ENCODE peak calls at places on chromosome 15, in four cellular contexts. T is uterus, W is HepG2, K is right lobe of liver. I is an unnamed sample. For H3K9me3, the result is how much of the 10 kb centered on the place peaks cover.

GRCh38 chr15:85047271-85047948 is 65.8 kb downstream of the PDE8A start:
- DNase-seq in T (peak), K (no peak), W (peak), I (no peak)

GRCh38 chr15:64731012-64731806 is 44.2 kb downstream of the RBPMS2 start:
- DNase-seq in K (peak), W (peak), T (peak), I (peak)

GRCh38 chr15:99976811-99977271 is 243.6 kb upstream of the LYSMD4 start:
- DNase-seq in T (no peak), W (no peak), K (no peak), I (no peak)

GRCh38 chr15:60086676-60087446 is 82.8 kb downstream of the FOXB1 start:
- DNase-seq in T (no peak), K (no peak), W (no peak), I (no peak)

GRCh38 chr15:81073796-81074195 is 60.3 kb upstream of the CFAP161 start:
- DNase-seq in T (no peak), W (no peak), K (no peak), I (no peak)

GRCh38 chr15:96324192-96324895 is 6.2 kb upstream of the NR2F2 start:
- DNase-seq in K (peak), W (no peak), T (peak), I (no peak)

GRCh38 chr15:100438570-100438969 is 90.2 kb downstream of the CERS3 start:
- DNase-seq in W (no peak), K (peak), T (peak), I (peak)

GRCh38 chr15:89665449-89666146 is 10.3 kb upstream of the KIF7 start:
- DNase-seq in K (peak), T (peak), W (no peak), I (peak)

GRCh38 chr15:48650931-48651330 is 5.4 kb upstream of the FBN1 start:
- DNase-seq in K (no peak), T (no peak), W (no peak), I (no peak)

GRCh38 chr15:78651930-78652655 is 11.1 kb upstream of the CHRNB4 start:
- DNase-seq in W (no peak), K (no peak), T (no peak), I (no peak)

GRCh38 chr15:87764461-87765236 is 491.9 kb downstream of the NTRK3 start:
- DNase-seq in W (no peak), T (no peak), K (no peak), I (no peak)

GRCh38 chr15:40333922-40334492 is 6.7 kb downstream of the CCDC9B start:
- DNase-seq in T (peak), W (no peak), K (peak), I (peak)

GRCh38 chr15:50884583-50884982 is 23.9 kb upstream of the AP4E1 start:
- DNase-seq in K (no peak), W (no peak), T (no peak), I (no peak)

GRCh38 chr15:51622269-51623180 is at the start of gene DMXL2:
- DNase-seq in K (peak), T (peak), W (peak), I (peak)

GRCh38 chr15:28068930-28069329 is 30.2 kb downstream of the OCA2 start:
- DNase-seq in K (no peak), T (no peak), W (no peak), I (no peak)

GRCh38 chr15:57296473-57297162 is 79.7 kb upstream of the CGNL1 start:
- DNase-seq in T (no peak), K (no peak), W (no peak), I (no peak)

GRCh38 chr15:78327442-78327841 is 12.7 kb upstream of the CRABP1 start:
- DNase-seq in K (no peak), T (no peak), W (no peak), I (no peak)

GRCh38 chr15:59917504-59918157 is 86.5 kb upstream of the FOXB1 start:
- DNase-seq in W (peak), T (no peak), K (peak), I (peak)

GRCh38 chr15:24675332-24676144 is at the start of gene NPAP1:
- DNase-seq in W (no peak), K (no peak), T (no peak), I (no peak)

GRCh38 chr15:62343397-62343796 is 178.3 kb upstream of the C2CD4B start:
- DNase-seq in T (no peak), W (no peak), K (no peak), I (no peak)
- TF ChIP-seq POLR2A in T (no peak), W (no peak), K (no peak), I (no peak)

DNA sequence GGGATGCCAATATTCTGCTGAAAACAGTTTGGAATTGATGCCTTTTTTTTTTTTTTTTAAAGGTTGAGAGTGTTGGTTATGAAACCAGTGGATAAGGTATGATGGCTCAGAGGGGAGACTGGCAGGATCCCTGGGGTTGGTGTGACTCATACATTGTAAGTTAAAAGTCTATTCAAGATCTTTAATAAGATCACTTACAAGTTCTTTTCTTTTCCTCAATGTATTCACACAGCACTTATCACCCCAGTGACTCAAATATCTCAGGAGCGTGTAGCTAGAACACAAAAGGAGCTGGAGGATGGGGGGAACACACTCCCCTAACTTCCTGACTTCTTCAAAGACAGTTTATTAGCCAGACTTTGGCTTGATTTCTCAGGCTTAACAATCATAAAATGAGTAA is 285.2 kb downstream of the SV2B start:
- DNase-seq in T (no peak), K (no peak), W (no peak), I (no peak)
- H3K9me3 ChIP-seq in T (under half), K (under half), W (under half), I (under half)

GRCh38 chr15:93048759-93049161 is 40.3 kb downstream of the RGMA start:
- DNase-seq in T (no peak), W (no peak), K (no peak), I (no peak)
- H3K27ac ChIP-seq in T (no peak), W (no peak), K (no peak), I (no peak)

GRCh38 chr15:43185161-43186002 is at the start of gene CCNDBP1:
- DNase-seq in T (peak), W (peak), K (peak), I (peak)
- TF ChIP-seq POLR2A in T (peak), W (peak), K (peak), I (peak)

I was measured in Peyer's patch.